ENCODE peak calls at places on chromosome X, in ten cellular contexts. Y, B, M, J, L, H, V, S, T and U are unnamed samples.

GRCh38 chrX:85003655-85004244 is at the start of gene APOOL:
- DNase-seq in Y (peak; percentile 86), B (peak; percentile 89), M (peak; percentile 37), J (peak; percentile 85), L (peak; percentile 77), H (peak; percentile 91), V (peak; percentile 80), S (peak; percentile 78), T (peak; percentile 88), U (peak; percentile 81)

GRCh38 chrX:110182865-110183264 is 135.0 kb downstream of the AMMECR1 start:
- DNase-seq in Y (no peak), B (no peak), M (no peak), J (no peak), L (no peak), H (no peak), V (no peak), S (no peak), T (no peak), U (no peak)

GRCh38 chrX:10781847-10782530 is 161.6 kb upstream of the MID1 start:
- DNase-seq in Y (no peak), B (no peak), M (no peak), J (no peak), L (no peak), H (no peak), V (no peak), S (no peak), T (no peak), U (no peak)

GRCh38 chrX:850471-850916 is 219.9 kb downstream of the SHOX start:
- DNase-seq in Y (no peak), B (peak; percentile 60), M (no peak), J (peak; percentile 54), L (no peak), H (peak; percentile 25), V (no peak), S (no peak), T (no peak), U (no peak)

GRCh38 chrX:19811807-19812604 is 75.4 kb downstream of the SH3KBP1 start:
- DNase-seq in Y (no peak), B (peak; percentile 60), M (no peak), J (peak; percentile 67), L (no peak), H (peak; percentile 41), V (no peak), S (no peak), T (no peak), U (no peak)

GRCh38 chrX:75086731-75087195 is 69.3 kb downstream of the ABCB7 start:
- DNase-seq in Y (no peak), B (no peak), M (no peak), J (peak; percentile 2), L (no peak), H (peak; percentile 3), V (no peak), S (no peak), T (peak; percentile 36), U (no peak)

GRCh38 chrX:56762707-56763555 is 33.9 kb downstream of the NBDY start:
- DNase-seq in Y (no peak), B (no peak), M (no peak), J (no peak), L (no peak), H (no peak), V (no peak), S (no peak), T (no peak), U (no peak)

GRCh38 chrX:112967341-112967740 is 126.7 kb upstream of the AMOT start:
- DNase-seq in Y (no peak), B (no peak), M (no peak), J (peak; percentile 77), L (no peak), H (peak; percentile 33), V (no peak), S (no peak), T (no peak), U (no peak)

GRCh38 chrX:85941275-85941674 is 106.1 kb downstream of the CHM start:
- DNase-seq in Y (no peak), B (no peak), M (no peak), J (no peak), L (no peak), H (no peak), V (no peak), S (no peak), T (no peak), U (no peak)

GRCh38 chrX:1246816-1247215 is 21.8 kb upstream of the CSF2RA start:
- DNase-seq in Y (peak; percentile 59), B (peak; percentile 63), M (no peak), J (peak; percentile 25), L (peak; percentile 27), H (peak; percentile 72), V (peak; percentile 22), S (peak; percentile 74), T (peak; percentile 3), U (peak; percentile 70)

GRCh38 chrX:71117358-71117757 is 1.0 kb upstream of the MED12 start:
- DNase-seq in Y (no peak), B (no peak), M (no peak), J (no peak), L (no peak), H (no peak), V (no peak), S (no peak), T (no peak), U (no peak)

GRCh38 chrX:71107245-71107644 is 705 bp upstream of the CXorf65 start:
- DNase-seq in Y (no peak), B (no peak), M (no peak), J (no peak), L (no peak), H (no peak), V (no peak), S (no peak), T (no peak), U (no peak)

GRCh38 chrX:71107762-71108360 is 1.3 kb upstream of the CXorf65 start:
- DNase-seq in Y (peak; percentile 8), B (no peak), M (no peak), J (no peak), L (no peak), H (no peak), V (no peak), S (no peak), T (no peak), U (peak; percentile 81)

GRCh38 chrX:71111141-71111843 is at the start of gene IL2RG:
- DNase-seq in Y (no peak), B (no peak), M (no peak), J (no peak), L (no peak), H (no peak), V (no peak), S (no peak), T (no peak), U (peak; percentile 92)

GRCh38 chrX:71111851-71112468 is 583 bp upstream of the IL2RG start:
- DNase-seq in Y (no peak), B (no peak), M (no peak), J (no peak), L (no peak), H (no peak), V (no peak), S (no peak), T (no peak), U (peak; percentile 71)
- H3K4me3 ChIP-seq in Y (no peak overlapping the region), B (no peak overlapping the region), M (no peak overlapping the region), J (no peak overlapping the region), L (no peak overlapping the region), H (no peak overlapping the region), V (no peak overlapping the region), S (no peak overlapping the region), T (no peak overlapping the region), U (peak overlapping the region; percentile 87)

DNA sequence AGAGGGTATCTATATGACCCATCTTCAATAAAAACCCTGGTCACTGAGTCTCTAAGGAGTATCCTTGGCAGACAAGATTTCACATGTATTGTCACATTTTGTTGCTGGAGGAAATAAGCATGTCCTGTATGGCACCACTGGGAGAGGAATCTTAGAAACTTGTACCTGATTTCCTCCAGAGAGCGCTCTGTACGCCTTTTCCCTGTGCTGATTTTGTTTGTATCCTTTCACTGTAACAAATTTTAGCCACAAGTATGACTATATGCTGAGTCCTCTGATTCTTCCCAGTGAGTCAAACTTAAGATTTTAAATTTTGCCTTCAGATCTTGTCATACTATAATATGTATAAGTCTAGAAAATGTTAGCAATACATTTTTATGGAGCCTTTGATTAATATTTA is 102.8 kb downstream of the ITIH6 start:
- DNase-seq in Y (no peak), B (no peak), M (no peak), J (no peak), L (no peak), H (peak; percentile 28), V (no peak), S (no peak), T (peak; percentile 45), U (no peak)
- H3K4me3 ChIP-seq in Y (no peak overlapping the region), B (no peak overlapping the region), M (no peak overlapping the region), J (no peak overlapping the region), L (no peak overlapping the region), H (no peak overlapping the region), V (no peak overlapping the region), S (no peak overlapping the region), T (no peak overlapping the region), U (no peak overlapping the region)

DNA sequence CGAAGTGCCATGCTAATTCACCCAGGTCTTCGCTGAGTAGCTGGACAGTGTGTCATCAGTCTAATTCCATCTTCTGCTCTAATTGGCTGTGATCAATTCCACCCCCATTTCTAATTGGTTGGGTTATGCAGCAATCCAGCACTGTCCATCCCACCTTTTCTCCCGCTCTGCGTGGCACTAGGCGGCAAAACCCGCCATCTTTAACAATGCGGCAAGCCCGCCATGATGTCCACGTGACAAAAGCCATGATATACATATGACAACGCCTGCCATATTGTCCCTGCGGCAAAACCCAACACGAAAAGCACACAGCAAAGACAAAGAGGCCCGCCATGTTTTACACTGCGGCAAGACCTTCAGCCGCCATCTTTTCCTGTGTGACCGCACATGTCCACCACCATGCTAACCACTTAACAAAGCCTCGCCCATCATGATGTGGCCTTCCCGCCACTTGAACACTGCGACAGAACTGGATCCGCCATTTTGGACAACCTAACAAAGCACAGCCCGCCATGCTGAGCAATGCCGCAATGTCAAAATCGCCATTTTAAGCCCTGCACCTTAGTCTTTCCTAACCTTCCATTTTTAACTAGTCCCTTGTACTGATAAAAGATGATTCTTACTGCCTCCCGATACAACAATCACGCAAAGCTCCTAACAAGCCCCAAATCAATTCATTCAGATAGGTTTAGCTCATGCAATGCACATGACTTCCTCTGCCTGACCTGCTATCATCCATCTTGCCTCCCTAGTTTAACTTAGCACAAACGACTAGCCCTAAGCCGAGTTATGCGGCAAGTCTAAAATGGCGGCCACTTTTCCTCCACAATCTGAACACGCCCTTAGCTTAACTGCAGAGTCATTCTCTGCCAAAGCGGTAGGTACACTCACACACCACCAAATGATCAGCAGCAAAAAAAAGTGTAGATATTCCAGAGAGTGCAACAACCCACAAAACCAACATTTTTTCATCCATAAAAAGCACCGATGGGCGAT is 288.3 kb downstream of the CHIC1 start:
- DNase-seq in Y (no peak), B (peak; percentile 94), M (peak; percentile 91), J (no peak), L (peak; percentile 91), H (peak; percentile 93), V (peak; percentile 89), S (no peak), T (peak; percentile 95), U (no peak)
- H3K4me3 ChIP-seq in Y (no peak overlapping the region), B (peak overlapping the region; percentile 76), M (peak overlapping the region; percentile 64), J (no peak overlapping the region), L (peak overlapping the region; percentile 50), H (peak overlapping the region; percentile 84), V (peak overlapping the region; percentile 39), S (no peak overlapping the region), T (peak overlapping the region; percentile 79), U (no peak overlapping the region)

DNA sequence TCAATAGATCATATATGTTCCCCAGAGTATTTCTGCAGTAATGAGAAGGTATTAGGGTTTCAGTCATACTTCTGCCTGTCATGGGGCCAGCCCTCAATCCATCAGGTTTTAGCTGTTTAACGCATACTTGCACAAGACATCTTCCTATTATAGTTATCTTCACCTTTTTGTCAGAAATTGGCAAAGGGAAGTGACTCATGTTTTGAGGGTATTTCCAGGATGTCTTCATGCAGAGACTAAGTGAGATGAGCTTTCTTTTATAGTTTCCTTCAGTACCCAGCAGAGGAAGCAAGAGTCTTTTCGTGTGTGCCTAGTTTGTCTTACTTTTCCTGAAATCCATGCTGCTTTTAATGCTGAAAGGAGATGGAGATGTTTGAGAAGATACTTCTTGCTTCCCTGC is 9.5 kb downstream of the CSTF2 start:
- DNase-seq in Y (no peak), B (peak; percentile 20), M (no peak), J (peak; percentile 1), L (no peak), H (peak; percentile 10), V (no peak), S (no peak), T (peak; percentile 25), U (no peak)
- H3K4me3 ChIP-seq in Y (no peak overlapping the region), B (no peak overlapping the region), M (no peak overlapping the region), J (no peak overlapping the region), L (no peak overlapping the region), H (no peak overlapping the region), V (no peak overlapping the region), S (no peak overlapping the region), T (no peak overlapping the region), U (no peak overlapping the region)